ENCODE peak calls at places on chromosomes 16 and 17, in eight cellular contexts. One of them, this sample, is unnamed.

GRCh38 chr17:40530531-40530987 is 29.1 kb upstream of the TNS4 start:
- DNase-seq in neural progenitor cell: no peak
- DNase-seq in MM.1S: no peak
- DNase-seq in lower leg skin: no peak
- DNase-seq in left lung: no peak
- DNase-seq in tibial artery: no peak
- DNase-seq in AG04449: no peak
- DNase-seq in PC-3: no peak
- DNase-seq in this sample: no peak

GRCh38 chr16:85382717-85383118 is 230.4 kb upstream of the GSE1 start:
- DNase-seq in neural progenitor cell: no peak
- DNase-seq in MM.1S: no peak
- DNase-seq in lower leg skin: no peak
- DNase-seq in left lung: peak; percentile 31
- DNase-seq in tibial artery: no peak
- DNase-seq in AG04449: no peak
- DNase-seq in PC-3: no peak
- DNase-seq in this sample: no peak

GRCh38 chr16:30775381-30776099 is 11.5 kb downstream of the ZNF629 start:
- DNase-seq in neural progenitor cell: peak; percentile 94
- DNase-seq in MM.1S: peak; percentile 64
- DNase-seq in lower leg skin: peak; percentile 77
- DNase-seq in left lung: peak; percentile 92
- DNase-seq in tibial artery: peak; percentile 89
- DNase-seq in AG04449: no peak
- DNase-seq in PC-3: peak; percentile 70
- DNase-seq in this sample: peak; percentile 87

GRCh38 chr16:978403-978802 is 3.2 kb upstream of the SOX8 start:
- DNase-seq in neural progenitor cell: no peak
- DNase-seq in MM.1S: no peak
- DNase-seq in lower leg skin: no peak
- DNase-seq in left lung: peak; percentile 60
- DNase-seq in tibial artery: no peak
- DNase-seq in AG04449: no peak
- DNase-seq in PC-3: no peak
- DNase-seq in this sample: no peak

GRCh38 chr17:58677204-58677880 is 14.5 kb downstream of the TEX14 start:
- DNase-seq in neural progenitor cell: no peak
- DNase-seq in MM.1S: no peak
- DNase-seq in lower leg skin: no peak
- DNase-seq in left lung: no peak
- DNase-seq in tibial artery: no peak
- DNase-seq in AG04449: peak; percentile 4
- DNase-seq in PC-3: peak; percentile 96
- DNase-seq in this sample: peak; percentile 80

GRCh38 chr16:89491238-89491869 is 993 bp upstream of the ANKRD11 start:
- DNase-seq in neural progenitor cell: peak; percentile 53
- DNase-seq in MM.1S: no peak
- DNase-seq in lower leg skin: no peak
- DNase-seq in left lung: no peak
- DNase-seq in tibial artery: no peak
- DNase-seq in AG04449: no peak
- DNase-seq in PC-3: peak; percentile 3
- DNase-seq in this sample: peak; percentile 49

GRCh38 chr16:11291021-11291716 is 10.0 kb upstream of the PRM1 start:
- DNase-seq in neural progenitor cell: peak; percentile 36
- DNase-seq in MM.1S: no peak
- DNase-seq in lower leg skin: no peak
- DNase-seq in left lung: no peak
- DNase-seq in tibial artery: no peak
- DNase-seq in AG04449: no peak
- DNase-seq in PC-3: no peak
- DNase-seq in this sample: no peak

GRCh38 chr16:75477680-75478473 is 13.4 kb upstream of the TMEM170A start:
- DNase-seq in neural progenitor cell: no peak
- DNase-seq in MM.1S: no peak
- DNase-seq in lower leg skin: no peak
- DNase-seq in left lung: peak; percentile 51
- DNase-seq in tibial artery: no peak
- DNase-seq in AG04449: no peak
- DNase-seq in PC-3: peak; percentile 58
- DNase-seq in this sample: no peak

GRCh38 chr16:24580665-24581064 is 41.3 kb downstream of the RBBP6 start:
- DNase-seq in neural progenitor cell: no peak
- DNase-seq in MM.1S: no peak
- DNase-seq in lower leg skin: no peak
- DNase-seq in left lung: no peak
- DNase-seq in tibial artery: no peak
- DNase-seq in AG04449: peak; percentile 14
- DNase-seq in PC-3: peak; percentile 53
- DNase-seq in this sample: peak; percentile 75

GRCh38 chr17:20087538-20088250 is 78.5 kb downstream of the SPECC1 start:
- DNase-seq in neural progenitor cell: no peak
- DNase-seq in MM.1S: no peak
- DNase-seq in lower leg skin: no peak
- DNase-seq in left lung: no peak
- DNase-seq in tibial artery: no peak
- DNase-seq in AG04449: no peak
- DNase-seq in PC-3: no peak
- DNase-seq in this sample: no peak

GRCh38 chr17:78665952-78666920 is 89.0 kb upstream of the DNAH17 start:
- DNase-seq in neural progenitor cell: peak; percentile 24
- DNase-seq in MM.1S: no peak
- DNase-seq in lower leg skin: no peak
- DNase-seq in left lung: peak; percentile 83
- DNase-seq in tibial artery: no peak
- DNase-seq in AG04449: no peak
- DNase-seq in PC-3: peak; percentile 10
- DNase-seq in this sample: peak; percentile 43

GRCh38 chr17:82385559-82386255 is 14.1 kb downstream of the UTS2R start:
- DNase-seq in neural progenitor cell: peak; percentile 65
- DNase-seq in MM.1S: no peak
- DNase-seq in lower leg skin: no peak
- DNase-seq in left lung: peak; percentile 66
- DNase-seq in tibial artery: no peak
- DNase-seq in AG04449: no peak
- DNase-seq in PC-3: no peak
- DNase-seq in this sample: no peak

GRCh38 chr17:45222273-45222993 is 748 bp downstream of the FMNL1 start:
- DNase-seq in neural progenitor cell: peak; percentile 30
- DNase-seq in MM.1S: peak; percentile 53
- DNase-seq in lower leg skin: no peak
- DNase-seq in left lung: peak; percentile 80
- DNase-seq in tibial artery: peak; percentile 69
- DNase-seq in AG04449: no peak
- DNase-seq in PC-3: no peak
- DNase-seq in this sample: no peak

GRCh38 chr16:19883296-19883951 is 1.2 kb downstream of the GPRC5B start:
- DNase-seq in neural progenitor cell: peak; percentile 80
- DNase-seq in MM.1S: no peak
- DNase-seq in lower leg skin: peak; percentile 41
- DNase-seq in left lung: no peak
- DNase-seq in tibial artery: no peak
- DNase-seq in AG04449: no peak
- DNase-seq in PC-3: no peak
- DNase-seq in this sample: peak; percentile 63

GRCh38 chr17:12667299-12667958 is 1.7 kb downstream of the MYOCD start:
- DNase-seq in neural progenitor cell: peak; percentile 85
- DNase-seq in MM.1S: no peak
- DNase-seq in lower leg skin: no peak
- DNase-seq in left lung: no peak
- DNase-seq in tibial artery: no peak
- DNase-seq in AG04449: peak; percentile 45
- DNase-seq in PC-3: peak; percentile 68
- DNase-seq in this sample: peak; percentile 76

GRCh38 chr16:53708490-53708889 is 4.5 kb downstream of the FTO start:
- DNase-seq in neural progenitor cell: no peak
- DNase-seq in MM.1S: no peak
- DNase-seq in lower leg skin: no peak
- DNase-seq in left lung: no peak
- DNase-seq in tibial artery: no peak
- DNase-seq in AG04449: no peak
- DNase-seq in PC-3: no peak
- DNase-seq in this sample: no peak

GRCh38 chr17:53141731-53142130 is 681.0 kb upstream of the KIF2B start:
- DNase-seq in neural progenitor cell: no peak
- DNase-seq in MM.1S: no peak
- DNase-seq in lower leg skin: no peak
- DNase-seq in left lung: no peak
- DNase-seq in tibial artery: no peak
- DNase-seq in AG04449: no peak
- DNase-seq in PC-3: no peak
- DNase-seq in this sample: no peak

GRCh38 chr16:20181386-20181785 is 107.7 kb upstream of the GPR139 start:
- DNase-seq in neural progenitor cell: no peak
- DNase-seq in MM.1S: no peak
- DNase-seq in lower leg skin: no peak
- DNase-seq in left lung: no peak
- DNase-seq in tibial artery: no peak
- DNase-seq in AG04449: no peak
- DNase-seq in PC-3: no peak
- DNase-seq in this sample: no peak

GRCh38 chr16:27470567-27471431 is 68.8 kb downstream of the IL21R start:
- DNase-seq in neural progenitor cell: no peak
- DNase-seq in MM.1S: no peak
- DNase-seq in lower leg skin: peak; percentile 48
- DNase-seq in left lung: no peak
- DNase-seq in tibial artery: no peak
- DNase-seq in AG04449: no peak
- DNase-seq in PC-3: no peak
- DNase-seq in this sample: peak; percentile 91

GRCh38 chr16:74190292-74190691 is 106.3 kb upstream of the PSMD7 start:
- DNase-seq in neural progenitor cell: no peak
- DNase-seq in MM.1S: peak; percentile 34
- DNase-seq in lower leg skin: no peak
- DNase-seq in left lung: no peak
- DNase-seq in tibial artery: no peak
- DNase-seq in AG04449: no peak
- DNase-seq in PC-3: no peak
- DNase-seq in this sample: no peak

GRCh38 chr16:74563828-74564263 is 43.1 kb downstream of the GLG1 start:
- DNase-seq in neural progenitor cell: no peak
- DNase-seq in MM.1S: no peak
- DNase-seq in lower leg skin: peak; percentile 21
- DNase-seq in left lung: no peak
- DNase-seq in tibial artery: no peak
- DNase-seq in AG04449: no peak
- DNase-seq in PC-3: peak; percentile 47
- DNase-seq in this sample: peak; percentile 48

GRCh38 chr16:23072769-23073549 is 76.3 kb downstream of the USP31 start:
- DNase-seq in neural progenitor cell: peak; percentile 11
- DNase-seq in MM.1S: no peak
- DNase-seq in lower leg skin: no peak
- DNase-seq in left lung: no peak
- DNase-seq in tibial artery: no peak
- DNase-seq in AG04449: no peak
- DNase-seq in PC-3: peak; percentile 12
- DNase-seq in this sample: peak; percentile 74
- TF ChIP-seq CTCF in neural progenitor cell: no peak
- TF ChIP-seq CTCF in MM.1S: peak; percentile 8
- TF ChIP-seq CTCF in lower leg skin: no peak
- TF ChIP-seq CTCF in left lung: no peak
- TF ChIP-seq CTCF in tibial artery: no peak
- TF ChIP-seq CTCF in AG04449: no peak
- TF ChIP-seq CTCF in PC-3: peak; percentile 41
- TF ChIP-seq CTCF in this sample: no peak

GRCh38 chr17:42423766-42424165 is 710 bp upstream of the CAVIN1 start:
- DNase-seq in neural progenitor cell: no peak
- DNase-seq in MM.1S: no peak
- DNase-seq in lower leg skin: no peak
- DNase-seq in left lung: no peak
- DNase-seq in tibial artery: no peak
- DNase-seq in AG04449: no peak
- DNase-seq in PC-3: no peak
- DNase-seq in this sample: no peak
- H3K4me3 ChIP-seq in neural progenitor cell: peak overlapping the region; percentile 65
- H3K4me3 ChIP-seq in MM.1S: no peak overlapping the region
- H3K4me3 ChIP-seq in lower leg skin: no peak overlapping the region
- H3K4me3 ChIP-seq in left lung: peak overlapping the region; percentile 69
- H3K4me3 ChIP-seq in tibial artery: peak overlapping the region; percentile 99
- H3K4me3 ChIP-seq in AG04449: peak overlapping the region; percentile 50
- H3K4me3 ChIP-seq in PC-3: no peak overlapping the region
- H3K4me3 ChIP-seq in this sample: peak overlapping the region; percentile 97

DNA sequence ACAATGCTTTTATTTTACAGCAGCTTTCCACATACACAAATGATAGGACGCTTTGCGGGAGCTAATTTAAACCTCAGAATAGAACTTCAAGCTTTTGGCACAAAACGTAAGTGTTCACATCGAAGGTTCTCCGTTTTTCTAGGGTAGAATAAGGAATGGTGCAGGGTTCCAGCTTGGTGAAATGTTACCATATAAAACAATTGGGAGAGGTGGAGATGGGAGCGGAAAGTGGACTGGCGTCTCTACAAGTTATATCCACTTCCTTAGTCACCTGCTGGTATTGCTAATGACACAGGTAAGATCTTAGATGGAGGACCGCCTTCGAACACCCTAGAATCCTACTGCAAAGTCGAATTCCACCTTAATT is 1.7 kb upstream of the NXN start:
- DNase-seq in neural progenitor cell: no peak
- DNase-seq in MM.1S: no peak
- DNase-seq in lower leg skin: no peak
- DNase-seq in left lung: no peak
- DNase-seq in tibial artery: no peak
- DNase-seq in AG04449: no peak
- DNase-seq in PC-3: no peak
- DNase-seq in this sample: no peak
- TF ChIP-seq CTCF in neural progenitor cell: no peak
- TF ChIP-seq CTCF in MM.1S: no peak
- TF ChIP-seq CTCF in lower leg skin: no peak
- TF ChIP-seq CTCF in left lung: no peak
- TF ChIP-seq CTCF in tibial artery: no peak
- TF ChIP-seq CTCF in AG04449: no peak
- TF ChIP-seq CTCF in PC-3: no peak
- TF ChIP-seq CTCF in this sample: no peak

GRCh38 chr16:67651847-67652246 is 6.9 kb downstream of the CARMIL2 start:
- DNase-seq in neural progenitor cell: no peak
- DNase-seq in MM.1S: no peak
- DNase-seq in lower leg skin: no peak
- DNase-seq in left lung: peak; percentile 45
- DNase-seq in tibial artery: no peak
- DNase-seq in AG04449: no peak
- DNase-seq in PC-3: no peak
- DNase-seq in this sample: no peak

GRCh38 chr16:67654069-67654911 is 5.8 kb downstream of the ACD start:
- DNase-seq in neural progenitor cell: no peak
- DNase-seq in MM.1S: no peak
- DNase-seq in lower leg skin: no peak
- DNase-seq in left lung: peak; percentile 71
- DNase-seq in tibial artery: no peak
- DNase-seq in AG04449: no peak
- DNase-seq in PC-3: no peak
- DNase-seq in this sample: no peak

GRCh38 chr16:67655363-67655762 is 4.7 kb downstream of the ACD start:
- DNase-seq in neural progenitor cell: no peak
- DNase-seq in MM.1S: no peak
- DNase-seq in lower leg skin: no peak
- DNase-seq in left lung: peak; percentile 16
- DNase-seq in tibial artery: no peak
- DNase-seq in AG04449: no peak
- DNase-seq in PC-3: no peak
- DNase-seq in this sample: no peak

GRCh38 chr16:67652578-67653130 is 7.4 kb downstream of the ACD start:
- DNase-seq in neural progenitor cell: peak; percentile 88
- DNase-seq in MM.1S: no peak
- DNase-seq in lower leg skin: no peak
- DNase-seq in left lung: peak; percentile 74
- DNase-seq in tibial artery: no peak
- DNase-seq in AG04449: no peak
- DNase-seq in PC-3: peak; percentile 37
- DNase-seq in this sample: no peak

GRCh38 chr16:67653131-67654068 is 6.7 kb downstream of the ACD start:
- DNase-seq in neural progenitor cell: peak; percentile 51
- DNase-seq in MM.1S: no peak
- DNase-seq in lower leg skin: no peak
- DNase-seq in left lung: peak; percentile 80
- DNase-seq in tibial artery: no peak
- DNase-seq in AG04449: no peak
- DNase-seq in PC-3: no peak
- DNase-seq in this sample: no peak
- H3K4me3 ChIP-seq in neural progenitor cell: peak overlapping the region; percentile 46
- H3K4me3 ChIP-seq in MM.1S: no peak overlapping the region
- H3K4me3 ChIP-seq in lower leg skin: no peak overlapping the region
- H3K4me3 ChIP-seq in left lung: peak overlapping the region; percentile 18
- H3K4me3 ChIP-seq in tibial artery: no peak overlapping the region
- H3K4me3 ChIP-seq in AG04449: peak overlapping the region; percentile 59
- H3K4me3 ChIP-seq in PC-3: peak overlapping the region; percentile 68
- H3K4me3 ChIP-seq in this sample: peak overlapping the region; percentile 49